ENCODE peak calls at places on chromosomes 5 and 9, in seven cellular contexts. Z, M, O, C, Q, W and J are unnamed samples.

GRCh38 chr5:158560170-158560569 is 539.5 kb downstream of the EBF1 start:
- ATAC-seq in Z (no peak), M (peak), W (no peak), O (no peak), C (peak), Q (no peak), J (no peak)

GRCh38 chr9:136527721-136528710 is 17.8 kb downstream of the NOTCH1 start:
- ATAC-seq in C (no peak), O (peak), W (no peak), Q (peak), M (no peak), Z (no peak), J (no peak)

GRCh38 chr5:88841212-88841611 is 41.8 kb downstream of the MEF2C start:
- ATAC-seq in W (no peak), C (no peak), O (peak), Q (no peak), M (no peak), Z (peak), J (no peak)

GRCh38 chr5:68644971-68645370 is 429.4 kb downstream of the PIK3R1 start:
- ATAC-seq in W (no peak), M (no peak), C (peak), O (no peak), Q (no peak), Z (no peak), J (no peak)

GRCh38 chr9:33426843-33427293 is 20.5 kb downstream of the AQP3 start:
- ATAC-seq in O (peak), W (no peak), M (no peak), C (no peak), Q (no peak), Z (no peak), J (no peak)

GRCh38 chr5:42858709-42859108 is 47.0 kb upstream of the SELENOP start:
- ATAC-seq in O (peak), M (peak), Z (no peak), W (peak), C (no peak), Q (no peak), J (peak)

GRCh38 chr9:95771556-95772280 is 103.8 kb upstream of the ERCC6L2 start:
- ATAC-seq in M (peak), O (no peak), Q (no peak), C (no peak), W (peak), Z (peak), J (peak)

GRCh38 chr5:24135536-24135935 is 509.2 kb downstream of the CDH10 start:
- ATAC-seq in M (no peak), Q (no peak), Z (no peak), O (no peak), C (no peak), W (no peak), J (no peak)

GRCh38 chr5:16568875-16569580 is 47.8 kb downstream of the RETREG1 start:
- ATAC-seq in W (no peak), Q (no peak), C (no peak), M (peak), O (no peak), Z (no peak), J (no peak)

GRCh38 chr9:95150903-95151302 is 166.6 kb downstream of the FANCC start:
- ATAC-seq in W (no peak), C (no peak), M (no peak), Q (no peak), O (no peak), Z (peak), J (no peak)

GRCh38 chr5:109349419-109349818 is 60.4 kb downstream of the PJA2 start:
- ATAC-seq in Z (no peak), M (peak), W (no peak), Q (no peak), O (no peak), C (no peak), J (no peak)

GRCh38 chr5:4226565-4226964 is 630.9 kb downstream of the IRX1 start:
- ATAC-seq in C (no peak), M (no peak), W (no peak), Z (no peak), O (no peak), Q (no peak), J (no peak)

GRCh38 chr5:169581580-169582227 is 1.9 kb upstream of the SPDL1 start:
- ATAC-seq in Q (peak), C (peak), O (peak), Z (peak), W (peak), M (peak), J (peak)

DNA sequence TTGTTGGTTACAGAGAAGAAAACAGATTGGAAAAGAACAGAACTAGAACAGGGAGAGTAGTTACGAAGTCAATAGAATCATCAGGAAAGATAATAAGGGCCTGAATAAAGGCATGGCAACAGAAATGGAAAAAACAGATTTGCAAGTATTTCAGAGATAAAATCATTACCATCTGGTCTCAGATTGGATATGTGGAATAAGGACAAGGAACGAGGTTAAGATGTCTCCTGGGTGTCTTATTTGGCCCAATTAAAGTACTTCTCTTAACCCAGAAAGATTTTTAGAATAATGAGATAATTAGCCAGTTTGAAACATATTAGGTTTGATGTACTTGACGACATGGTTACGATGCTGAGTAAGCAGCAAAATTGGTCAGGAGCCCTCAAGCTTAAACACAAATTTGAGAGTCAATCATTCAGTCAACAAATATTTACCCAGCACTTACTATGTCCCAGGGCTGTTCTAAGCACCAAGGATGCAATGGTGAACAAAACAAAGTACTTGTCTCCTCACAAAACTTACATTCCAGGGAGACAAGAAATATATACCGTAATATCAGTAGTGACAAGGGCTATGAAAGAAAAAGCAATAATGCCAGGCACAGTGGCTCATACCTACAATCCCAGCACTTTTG is 18.3 kb downstream of the RICTOR start:
- ATAC-seq in Q (no peak), W (peak), O (no peak), Z (no peak), C (no peak), M (no peak), J (no peak)
- TF ChIP-seq POLR2A in Q (no peak), W (no peak), O (no peak), Z (no peak), C (no peak), M (no peak), J (no peak)

DNA sequence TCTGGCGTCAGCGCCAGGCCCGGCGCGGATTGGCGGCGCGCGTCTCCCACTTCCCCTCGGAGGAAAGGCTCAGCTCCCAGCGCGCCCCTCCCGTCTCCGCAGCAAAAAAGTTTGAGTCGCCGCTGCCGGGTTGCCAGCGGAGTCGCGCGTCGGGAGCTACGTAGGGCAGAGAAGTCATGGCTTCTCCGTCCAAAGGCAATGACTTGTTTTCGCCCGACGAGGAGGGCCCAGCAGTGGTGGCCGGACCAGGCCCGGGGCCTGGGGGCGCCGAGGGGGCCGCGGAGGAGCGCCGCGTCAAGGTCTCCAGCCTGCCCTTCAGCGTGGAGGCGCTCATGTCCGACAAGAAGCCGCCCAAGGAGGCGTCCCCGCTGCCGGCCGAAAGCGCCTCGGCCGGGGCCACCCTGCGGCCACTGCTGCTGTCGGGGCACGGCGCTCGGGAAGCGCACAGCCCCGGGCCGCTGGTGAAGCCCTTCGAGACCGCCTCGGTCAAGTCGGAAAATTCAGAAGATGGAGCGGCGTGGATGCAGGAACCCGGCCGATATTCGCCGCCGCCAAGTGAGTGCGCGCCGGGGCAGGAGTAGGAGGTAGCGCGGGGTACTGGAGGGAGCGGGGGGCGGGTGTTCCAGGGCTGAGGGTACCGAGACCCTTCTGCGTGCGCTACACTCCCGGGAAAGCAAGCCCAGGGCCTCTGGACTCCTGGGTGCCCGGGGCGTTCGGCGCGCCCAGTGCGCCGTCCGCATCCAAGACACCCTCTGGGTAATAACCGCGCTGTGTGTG is at the start of gene MSX2:
- ATAC-seq in M (peak), O (peak), Q (peak), W (peak), Z (peak), C (no peak), J (peak)
- TF ChIP-seq POLR2A in M (peak), O (no peak), Q (no peak), W (no peak), Z (peak), C (no peak), J (peak)

GRCh38 chr9:128768581-128768980 is 3.1 kb downstream of the ZER1 start:
- ATAC-seq in O (no peak), Q (no peak), M (no peak), Z (no peak), W (no peak), C (no peak), J (no peak)

GRCh38 chr9:128770286-128770685 is 1.4 kb downstream of the ZER1 start:
- ATAC-seq in C (no peak), M (no peak), Q (no peak), Z (no peak), O (no peak), W (no peak), J (no peak)

GRCh38 chr9:128773049-128773448 is 1.3 kb upstream of the ZER1 start:
- ATAC-seq in W (no peak), Z (no peak), C (no peak), O (no peak), Q (no peak), M (no peak), J (no peak)

GRCh38 chr9:128771745-128772519 is at the start of gene ZER1:
- ATAC-seq in Q (peak), O (peak), C (peak), W (peak), Z (peak), M (peak), J (peak)

DNA sequence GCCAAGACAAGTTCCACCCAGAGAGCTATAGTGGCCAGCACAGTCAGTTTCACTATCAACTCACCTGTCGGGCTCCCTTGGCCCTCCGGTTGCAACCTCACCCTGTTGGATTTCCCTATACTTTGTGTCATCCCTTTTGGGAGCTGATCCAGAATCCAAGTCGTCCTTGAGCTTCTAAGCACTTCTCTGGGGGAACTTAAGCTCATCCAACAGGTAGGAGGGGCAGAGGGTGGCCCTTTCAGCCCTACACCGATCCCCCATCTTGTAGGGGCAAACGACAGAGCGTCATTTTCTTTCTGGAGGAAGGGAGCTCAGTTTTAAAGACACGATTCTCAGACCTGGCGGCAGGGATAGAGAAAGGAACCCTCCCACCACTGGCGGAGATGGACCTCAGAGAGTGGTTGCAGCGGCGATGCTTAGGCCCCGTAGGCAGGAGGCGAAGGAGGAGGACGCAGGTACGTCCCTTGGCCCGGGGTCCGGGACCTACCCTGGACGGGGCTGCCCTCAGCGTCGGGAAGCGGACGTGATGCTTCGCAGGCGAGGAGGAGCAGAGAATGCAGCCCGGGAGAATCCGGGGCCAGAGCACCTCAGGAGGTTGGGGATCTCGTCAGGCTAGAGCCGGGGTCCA is 519 bp downstream of the ZER1 start:
- ATAC-seq in O (peak), Q (peak), Z (peak), M (peak), C (peak), W (peak), J (peak)
- TF ChIP-seq POLR2A in O (no peak), Q (no peak), Z (no peak), M (no peak), C (no peak), W (no peak), J (no peak)

GRCh38 chr9:120538339-120538738 is 41.6 kb downstream of the CDK5RAP2 start:
- ATAC-seq in W (peak), Z (no peak), C (no peak), O (no peak), M (peak), Q (no peak), J (no peak)

GRCh38 chr9:120536949-120537640 is 42.9 kb downstream of the CDK5RAP2 start:
- ATAC-seq in C (no peak), Z (no peak), O (no peak), Q (no peak), M (no peak), W (no peak), J (no peak)

GRCh38 chr9:120532891-120533290 is 47.1 kb downstream of the CDK5RAP2 start:
- ATAC-seq in O (no peak), C (no peak), Q (peak), Z (no peak), M (no peak), W (no peak), J (no peak)

GRCh38 chr9:120534266-120534665 is 45.7 kb downstream of the CDK5RAP2 start:
- ATAC-seq in W (no peak), Z (no peak), C (no peak), Q (no peak), M (no peak), O (no peak), J (no peak)

GRCh38 chr9:120536094-120536493 is 43.9 kb downstream of the CDK5RAP2 start:
- ATAC-seq in Z (no peak), W (no peak), C (no peak), O (no peak), Q (no peak), M (no peak), J (no peak)
- TF ChIP-seq POLR2A in Z (no peak), W (no peak), C (no peak), O (no peak), Q (no peak), M (no peak), J (no peak)

DNA sequence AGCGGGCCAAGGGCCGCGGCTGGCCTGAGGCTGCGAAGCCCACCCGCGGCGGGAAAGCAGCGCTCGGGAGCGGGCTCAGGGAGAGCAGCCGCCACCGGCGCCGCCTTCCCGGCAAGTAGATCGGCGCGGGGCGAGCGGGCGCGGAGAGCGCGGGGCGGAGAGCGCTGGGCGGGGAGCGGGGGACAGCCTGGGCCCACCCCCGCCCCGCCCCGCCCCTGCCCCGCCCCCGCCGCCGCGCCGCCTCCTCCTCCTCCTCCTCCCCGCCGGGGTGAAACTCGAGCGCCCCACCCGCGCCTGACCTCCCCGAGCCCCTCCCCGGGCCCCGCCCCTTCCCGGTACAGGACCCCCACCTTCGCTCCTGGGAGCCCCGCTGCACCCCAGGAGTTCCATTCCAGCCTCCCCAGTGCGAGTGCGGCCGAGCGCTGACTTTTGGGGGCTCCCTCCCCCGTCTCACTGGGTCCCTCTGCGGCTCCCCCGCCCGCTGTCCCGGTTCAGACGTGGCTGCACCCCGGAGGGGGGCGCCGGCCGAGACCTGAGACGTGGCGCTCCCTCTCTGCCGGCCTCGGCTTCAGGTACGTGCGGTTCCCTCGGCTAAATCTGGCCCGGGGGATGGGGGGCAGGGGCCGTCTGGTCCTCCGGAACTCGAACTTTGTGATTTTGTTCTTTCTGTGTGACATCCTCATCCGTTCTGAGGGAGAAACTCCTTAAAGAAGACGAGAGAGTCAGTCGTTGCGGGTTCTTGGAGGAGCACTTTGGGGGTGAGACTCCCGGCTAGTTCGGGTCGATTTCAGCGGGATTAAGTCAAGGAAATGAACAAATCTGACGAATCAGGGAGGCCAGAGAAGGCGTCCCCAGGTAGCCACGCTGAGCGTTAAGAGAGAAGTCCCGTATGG is at the start of gene SEMA5A:
- ATAC-seq in M (peak), O (peak), Q (no peak), C (no peak), W (peak), Z (peak), J (peak)
- TF ChIP-seq POLR2A in M (no peak), O (no peak), Q (no peak), C (no peak), W (peak), Z (peak), J (no peak)

GRCh38 chr5:57298985-57299491 is 125.2 kb downstream of the GPBP1 start:
- ATAC-seq in O (peak), Z (peak), M (peak), C (peak), W (peak), Q (peak), J (peak)
- TF ChIP-seq POLR2A in O (no peak), Z (no peak), M (no peak), C (no peak), W (no peak), Q (no peak), J (no peak)

GRCh38 chr5:180848878-180849277 is 12.2 kb downstream of the ZFP62 start:
- ATAC-seq in W (no peak), M (no peak), C (no peak), Q (peak), Z (no peak), O (no peak), J (no peak)

GRCh38 chr5:180848265-180848664 is 12.8 kb downstream of the ZFP62 start:
- ATAC-seq in Z (no peak), C (no peak), M (no peak), Q (no peak), W (no peak), O (no peak), J (no peak)

GRCh38 chr5:180852510-180852909 is 8.6 kb downstream of the ZFP62 start:
- ATAC-seq in M (peak), C (no peak), Z (no peak), Q (no peak), W (no peak), O (no peak), J (no peak)

GRCh38 chr5:180850434-180851078 is 10.5 kb downstream of the ZFP62 start:
- ATAC-seq in Z (no peak), O (no peak), Q (no peak), C (no peak), W (no peak), M (no peak), J (no peak)

DNA sequence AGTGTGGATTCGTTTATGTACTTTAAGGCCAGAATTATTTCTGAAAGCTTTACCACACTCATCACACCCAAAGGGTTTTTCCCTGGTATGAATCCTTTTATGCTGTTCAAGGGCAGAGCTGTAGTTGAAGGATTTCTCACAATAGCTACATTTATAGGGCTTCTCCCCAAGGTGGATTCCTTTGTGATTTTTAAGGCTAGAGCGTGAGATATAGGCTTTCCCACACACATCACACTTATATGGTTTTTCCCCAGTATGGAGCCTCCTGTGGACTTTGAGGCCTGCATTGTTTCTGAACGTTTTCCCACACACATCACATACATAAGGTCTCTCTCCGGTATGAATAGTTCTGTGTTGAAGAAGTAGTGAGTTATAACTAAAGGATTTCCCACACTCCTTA is 11.2 kb downstream of the ZFP62 start:
- ATAC-seq in C (no peak), Q (no peak), W (no peak), M (no peak), O (no peak), Z (no peak), J (no peak)
- TF ChIP-seq POLR2A in C (no peak), Q (no peak), W (no peak), M (no peak), O (no peak), Z (no peak), J (no peak)

GRCh38 chr5:79151933-79152671 is 40.5 kb downstream of the BHMT start:
- ATAC-seq in W (no peak), Z (peak), M (no peak), Q (no peak), C (no peak), O (no peak), J (no peak)
- TF ChIP-seq POLR2A in W (no peak), Z (no peak), M (no peak), Q (no peak), C (no peak), O (no peak), J (no peak)

DNA sequence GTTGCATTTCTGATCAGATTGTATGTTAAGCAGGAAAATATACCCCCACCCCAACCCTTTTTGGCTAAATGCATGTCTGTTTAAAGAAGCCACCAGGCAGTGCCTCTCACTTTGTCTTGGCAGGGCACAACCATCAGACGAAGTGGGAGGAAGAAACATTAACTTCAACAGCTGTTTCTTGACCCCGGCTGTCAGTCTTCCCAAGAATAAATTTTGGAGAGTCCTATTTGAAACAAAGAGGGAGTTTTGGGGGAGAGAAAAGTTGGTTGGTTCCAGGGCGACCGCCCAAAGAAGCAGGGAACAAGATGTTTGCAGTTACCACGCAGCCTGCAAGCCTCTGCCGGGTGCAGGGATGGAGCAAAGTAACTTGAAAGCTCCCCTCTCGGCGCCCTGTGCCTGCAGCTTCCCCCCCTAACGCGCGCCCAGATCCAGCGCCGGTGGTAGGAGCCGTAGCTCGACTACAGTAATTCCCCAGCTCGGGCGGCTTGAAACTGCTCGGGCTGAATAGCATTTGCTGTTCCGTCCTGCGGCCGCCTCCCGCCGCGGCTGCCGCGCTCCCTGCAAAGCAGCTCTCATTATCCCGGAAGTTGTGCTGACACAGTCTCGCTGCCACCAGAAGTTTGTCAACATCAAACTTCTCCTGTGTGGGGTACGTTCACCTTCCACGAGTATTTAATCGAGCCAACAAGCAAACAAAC is 100.7 kb upstream of the SSBP2 start:
- ATAC-seq in M (peak), O (peak), C (peak), W (peak), Z (peak), Q (peak), J (peak)
- TF ChIP-seq POLR2A in M (no peak), O (peak), C (peak), W (peak), Z (peak), Q (peak), J (peak)